ENCODE peak calls at places on chromosomes 4 and X, in seven cellular contexts. Z, K, E, T, Y, W and L are unnamed samples.

GRCh38 chr4:64014647-64015046 is 394.6 kb downstream of the TECRL start:
- DNase-seq in E (no peak), K (no peak), Z (no peak), T (no peak), Y (no peak), W (no peak), L (no peak)

GRCh38 chr4:80184791-80185756 is 12.2 kb upstream of the PRDM8 start:
- DNase-seq in W (peak), K (peak), T (no peak), Y (no peak), Z (peak), E (peak), L (peak)

GRCh38 chr4:185933078-185933581 is 121.1 kb upstream of the SORBS2 start:
- DNase-seq in K (no peak), Z (no peak), E (no peak), W (peak), Y (no peak), T (peak), L (no peak)

GRCh38 chrX:155334486-155335316 is at the start of gene CLIC2:
- DNase-seq in E (peak), Z (no peak), K (no peak), T (no peak), W (peak), Y (no peak), L (no peak)

GRCh38 chr4:105058177-105058812 is 88.4 kb upstream of the TET2 start:
- DNase-seq in E (peak), K (no peak), W (no peak), Z (no peak), Y (no peak), T (no peak), L (no peak)

GRCh38 chrX:112731793-112732192 is 52.1 kb upstream of the LHFPL1 start:
- DNase-seq in T (no peak), W (peak), K (no peak), E (peak), Y (no peak), Z (no peak), L (peak)

GRCh38 chrX:65581661-65582339 is 47.2 kb upstream of the LAS1L start:
- DNase-seq in T (peak), K (peak), Z (peak), Y (peak), W (peak), E (peak), L (peak)

GRCh38 chrX:119004920-119005524 is 30.6 kb downstream of the LONRF3 start:
- DNase-seq in Z (peak), T (peak), Y (peak), W (peak), K (peak), E (peak), L (peak)

GRCh38 chrX:134642394-134642793 is 15.9 kb downstream of the PLAC1 start:
- DNase-seq in T (no peak), K (no peak), W (no peak), Z (no peak), Y (no peak), E (no peak), L (no peak)

GRCh38 chr4:25258980-25259578 is 25.2 kb downstream of the PI4K2B start:
- DNase-seq in K (no peak), Z (no peak), E (no peak), T (no peak), W (peak), Y (no peak), L (no peak)

GRCh38 chrX:78650906-78651437 is 8.2 kb downstream of the RTL3 start:
- DNase-seq in Y (no peak), W (peak), T (no peak), Z (no peak), K (peak), E (peak), L (peak)

GRCh38 chrX:131704136-131704695 is 160.3 kb downstream of the OR13H1 start:
- DNase-seq in T (peak), K (peak), E (no peak), Z (peak), W (peak), Y (no peak), L (no peak)

GRCh38 chr4:152577708-152578421 is 42.0 kb upstream of the FBXW7 start:
- DNase-seq in Z (no peak), Y (no peak), W (peak), E (peak), T (no peak), K (no peak), L (peak)